ENCODE peak calls at places on chromosomes 3 and 15, in seven cellular contexts. F is type B pancreatic cell, G is retina, S is Calu3, D is kidney glomerular epithelial cell, K is endothelial cell, Z is mammary epithelial cell. P is an unnamed sample.

GRCh38 chr3:46369675-46370132 is 1.0 kb upstream of the CCR5 start:
- DNase-seq in F (no peak), G (no peak), S (no peak), D (no peak), K (no peak), Z (no peak), P (no peak)

GRCh38 chr3:172449468-172450149 is 1.4 kb upstream of the GHSR start:
- DNase-seq in F (peak), G (peak), S (peak), D (peak), K (peak), Z (peak), P (no peak)

GRCh38 chr3:160885791-160886286 is 129.8 kb downstream of the PPM1L start:
- DNase-seq in F (no peak), G (peak), S (no peak), D (no peak), K (no peak), Z (no peak), P (no peak)

GRCh38 chr3:133274477-133274876 is 125.4 kb upstream of the BFSP2 start:
- DNase-seq in F (no peak), G (no peak), S (no peak), D (no peak), K (no peak), Z (no peak), P (no peak)

GRCh38 chr3:183031826-183032225 is 51.5 kb upstream of the DCUN1D1 start:
- DNase-seq in F (no peak), G (no peak), S (no peak), D (no peak), K (no peak), Z (no peak), P (no peak)

GRCh38 chr3:105388199-105388598 is 21.5 kb downstream of the ALCAM start:
- DNase-seq in F (no peak), G (no peak), S (no peak), D (no peak), K (no peak), Z (no peak), P (no peak)

GRCh38 chr3:119311191-119311925 is 17.2 kb downstream of the ARHGAP31 start:
- DNase-seq in F (no peak), G (no peak), S (no peak), D (peak), K (no peak), Z (peak), P (no peak)

GRCh38 chr15:44308415-44308814 is 19.9 kb downstream of the GOLM2 start:
- DNase-seq in F (no peak), G (no peak), S (no peak), D (no peak), K (no peak), Z (no peak), P (no peak)

GRCh38 chr3:51539291-51539891 is 872 bp downstream of the RAD54L2 start:
- DNase-seq in F (no peak), G (no peak), S (peak), D (peak), K (peak), Z (peak), P (peak)

GRCh38 chr3:46168583-46168982 is 39.5 kb downstream of the CCR1 start:
- DNase-seq in F (no peak), G (no peak), S (no peak), D (no peak), K (no peak), Z (no peak), P (no peak)

GRCh38 chr15:69034352-69034751 is 19.9 kb downstream of the NOX5 start:
- DNase-seq in F (no peak), G (no peak), S (no peak), D (peak), K (no peak), Z (peak), P (no peak)

GRCh38 chr3:108838411-108838810 is 15.8 kb downstream of the TRAT1 start:
- DNase-seq in F (no peak), G (no peak), S (no peak), D (no peak), K (no peak), Z (no peak), P (no peak)

GRCh38 chr3:116019254-116019763 is 396.0 kb downstream of the GAP43 start:
- DNase-seq in F (no peak), G (no peak), S (no peak), D (no peak), K (no peak), Z (no peak), P (no peak)

GRCh38 chr15:24745276-24745675 is 69.7 kb downstream of the NPAP1 start:
- DNase-seq in F (no peak), G (no peak), S (no peak), D (no peak), K (no peak), Z (no peak), P (no peak)

GRCh38 chr3:11509175-11510000 is 134.3 kb downstream of the VGLL4 start:
- DNase-seq in F (no peak), G (peak), S (peak), D (peak), K (no peak), Z (no peak), P (no peak)

GRCh38 chr3:106228271-106228670 is 359.5 kb upstream of the CBLB start:
- DNase-seq in F (no peak), G (no peak), S (no peak), D (no peak), K (no peak), Z (no peak), P (no peak)

GRCh38 chr3:150385296-150386242 is 22.5 kb upstream of the TSC22D2 start:
- DNase-seq in F (no peak), G (no peak), S (no peak), D (no peak), K (no peak), Z (no peak), P (no peak)

GRCh38 chr3:135229018-135229495 is 434.0 kb downstream of the EPHB1 start:
- DNase-seq in F (no peak), G (no peak), S (peak), D (no peak), K (no peak), Z (no peak), P (no peak)

GRCh38 chr15:76127880-76128279 is 68.1 kb downstream of the TMEM266 start:
- DNase-seq in F (no peak), G (no peak), S (no peak), D (no peak), K (no peak), Z (no peak), P (no peak)